ENCODE peak calls at places on chromosome 15, in eight cellular contexts. T, F, V, U, S, Y, B and G are unnamed samples.

GRCh38 chr15:47959617-47960398 is 161.0 kb upstream of the SLC24A5 start:
- DNase-seq in T (no peak), U (no peak), B (no peak), S (no peak), V (no peak), F (no peak), Y (no peak), G (no peak)

GRCh38 chr15:60905587-60905986 is 323.5 kb downstream of the RORA start:
- DNase-seq in F (no peak), T (no peak), Y (no peak), S (no peak), V (no peak), U (no peak), B (no peak), G (no peak)

GRCh38 chr15:72124218-72124617 is 6.0 kb downstream of the SENP8 start:
- DNase-seq in S (no peak), F (no peak), B (no peak), Y (no peak), T (no peak), V (no peak), U (no peak), G (no peak)

GRCh38 chr15:48360841-48361240 is 29.6 kb downstream of the DUT start:
- DNase-seq in T (no peak), U (no peak), V (no peak), B (no peak), Y (no peak), F (no peak), S (no peak), G (peak)

GRCh38 chr15:62365795-62366442 is 200.8 kb upstream of the C2CD4B start:
- DNase-seq in V (no peak), B (no peak), F (no peak), T (no peak), S (no peak), Y (no peak), U (no peak), G (no peak)

GRCh38 chr15:71707230-71708051 is 102.9 kb upstream of the NR2E3 start:
- DNase-seq in V (peak), S (no peak), F (no peak), B (no peak), Y (no peak), U (no peak), T (no peak), G (peak)

GRCh38 chr15:72285927-72286516 is 13.7 kb upstream of the PARP6 start:
- DNase-seq in Y (no peak), T (peak), V (peak), F (no peak), S (peak), U (peak), B (no peak), G (peak)

GRCh38 chr15:52651868-52652267 is 27.3 kb downstream of the ATOSA start:
- DNase-seq in B (peak), F (no peak), S (no peak), V (peak), T (peak), U (peak), Y (no peak), G (peak)

GRCh38 chr15:70362911-70363310 is 265.2 kb upstream of the TLE3 start:
- DNase-seq in U (peak), V (peak), S (no peak), Y (no peak), F (no peak), B (peak), T (peak), G (peak)

GRCh38 chr15:71551566-71551965 is 258.8 kb upstream of the NR2E3 start:
- DNase-seq in B (no peak), Y (no peak), S (no peak), T (no peak), F (no peak), V (no peak), U (no peak), G (no peak)

GRCh38 chr15:96353931-96354730 is 23.6 kb downstream of the NR2F2 start:
- DNase-seq in T (no peak), B (no peak), Y (no peak), S (no peak), U (peak), V (peak), F (peak), G (peak)

GRCh38 chr15:51280838-51281237 is 57.6 kb downstream of the CYP19A1 start:
- DNase-seq in Y (no peak), U (no peak), F (no peak), T (no peak), S (no peak), B (no peak), V (no peak), G (no peak)

GRCh38 chr15:29776859-29777258 is 45.4 kb downstream of the TJP1 start:
- DNase-seq in F (no peak), U (no peak), Y (no peak), T (no peak), B (no peak), V (no peak), S (no peak), G (no peak)

GRCh38 chr15:40694706-40695468 is at the start of gene RAD51:
- DNase-seq in B (peak), V (peak), U (peak), S (peak), Y (peak), T (peak), F (peak), G (peak)

GRCh38 chr15:39192376-39192775 is 388.5 kb upstream of the THBS1 start:
- DNase-seq in U (no peak), Y (no peak), V (no peak), F (no peak), S (no peak), B (no peak), T (no peak), G (no peak)

GRCh38 chr15:60933914-60934885 is 294.9 kb downstream of the RORA start:
- DNase-seq in S (no peak), V (no peak), F (no peak), Y (no peak), U (no peak), B (no peak), T (no peak), G (no peak)

GRCh38 chr15:67135494-67135893 is 70.1 kb downstream of the SMAD3 start:
- DNase-seq in V (peak), F (no peak), T (no peak), S (no peak), Y (no peak), B (no peak), U (no peak), G (peak)

GRCh38 chr15:72835289-72835890 is 51.8 kb upstream of the ADPGK start:
- DNase-seq in V (no peak), B (no peak), F (no peak), S (no peak), Y (no peak), U (no peak), T (peak), G (no peak)

GRCh38 chr15:20356444-20357138 is 185.0 kb downstream of the GOLGA6L6 start:
- DNase-seq in B (peak), U (no peak), T (no peak), F (no peak), S (peak), Y (no peak), V (no peak), G (peak)

GRCh38 chr15:78457101-78457500 is 19.1 kb downstream of the IREB2 start:
- DNase-seq in V (peak), F (no peak), S (no peak), Y (no peak), T (no peak), B (no peak), U (no peak), G (peak)

GRCh38 chr15:83835384-83836010 is 181.6 kb downstream of the ADAMTSL3 start:
- DNase-seq in Y (no peak), F (no peak), V (no peak), T (no peak), S (no peak), U (no peak), B (no peak), G (no peak)

GRCh38 chr15:31463521-31464102 is 137.0 kb downstream of the KLF13 start:
- DNase-seq in Y (no peak), U (no peak), S (no peak), F (no peak), B (peak), T (no peak), V (no peak), G (no peak)

GRCh38 chr15:66065325-66065724 is 188.2 kb downstream of the MEGF11 start:
- DNase-seq in B (no peak), S (no peak), Y (no peak), U (no peak), T (no peak), V (no peak), F (no peak), G (no peak)

GRCh38 chr15:89910891-89911626 is 1.7 kb downstream of the ARPIN start:
- DNase-seq in F (no peak), V (no peak), Y (no peak), T (no peak), B (no peak), S (no peak), U (no peak), G (no peak)

GRCh38 chr15:92808611-92809063 is 91.5 kb upstream of the CHD2 start:
- DNase-seq in B (no peak), S (peak), F (peak), V (peak), U (no peak), T (peak), Y (no peak), G (peak)

GRCh38 chr15:83734487-83734886 is 80.6 kb downstream of the ADAMTSL3 start:
- DNase-seq in U (no peak), S (no peak), B (no peak), V (no peak), F (no peak), T (peak), Y (no peak), G (peak)

GRCh38 chr15:45653702-45654424 is 19.0 kb downstream of the SQOR start:
- DNase-seq in S (no peak), B (no peak), T (no peak), F (no peak), Y (no peak), V (no peak), U (no peak), G (no peak)

GRCh38 chr15:52787549-52788098 is 2.5 kb downstream of the ONECUT1 start:
- DNase-seq in Y (no peak), S (no peak), B (no peak), F (no peak), V (no peak), T (no peak), U (peak), G (no peak)

GRCh38 chr15:55288006-55288717 is 1.5 kb downstream of the RAB27A start:
- DNase-seq in T (no peak), B (no peak), V (no peak), Y (no peak), S (no peak), U (no peak), F (no peak), G (no peak)

GRCh38 chr15:64029111-64029510 is 17.2 kb downstream of the DAPK2 start:
- DNase-seq in F (peak), V (no peak), S (no peak), Y (no peak), T (no peak), U (no peak), B (no peak), G (no peak)

GRCh38 chr15:98775498-98776230 is 127.3 kb downstream of the IGF1R start:
- DNase-seq in V (peak), F (no peak), B (no peak), S (no peak), Y (no peak), U (no peak), T (no peak), G (no peak)